ENCODE peak calls at places on chromosomes 3 and 15, in four cellular contexts. U is NCI-H2081; D is Kasumi-1; E is stimulated activated CD8-positive, alpha-beta memory T cell treated with anti-CD3 and anti-CD28 coated beads, Interleukin-2, amount 100 ng/mL, for 1 hour. Q is an unnamed sample.

GRCh38 chr3:65245133-65246076 is 557.6 kb upstream of the ADAMTS9 start:
- DNase-seq in U (no peak), D (no peak), E (no peak), Q (no peak)

GRCh38 chr15:69159805-69160140 is 662 bp upstream of the GLCE start:
- DNase-seq in U (no peak), D (no peak), E (no peak), Q (no peak)

GRCh38 chr3:184229424-184230080 is at the start of gene VWA5B2:
- DNase-seq in U (peak), D (peak), E (peak), Q (peak)

GRCh38 chr3:115623414-115623868 is at the start of gene GAP43:
- DNase-seq in U (no peak), D (no peak), E (no peak), Q (no peak)

GRCh38 chr15:74233864-74234597 is 2.1 kb upstream of the CCDC33 start:
- DNase-seq in U (no peak), D (no peak), E (no peak), Q (no peak)

GRCh38 chr15:26888761-26889160 is 21.9 kb downstream of the GABRA5 start:
- DNase-seq in U (no peak), D (no peak), E (no peak), Q (no peak)

GRCh38 chr15:73273181-73274002 is 95.4 kb downstream of the HCN4 start:
- DNase-seq in U (peak), D (peak), E (peak), Q (peak)

GRCh38 chr3:126149960-126150515 is 30.3 kb downstream of the ALDH1L1 start:
- DNase-seq in U (no peak), D (no peak), E (no peak), Q (no peak)

Q was measured in Karpas-422.